ENCODE peak calls at places on chromosomes 11 and 22, in four cellular contexts. A is transverse colon, S is stomach, C is HCT116. Y is an unnamed sample.

GRCh38 chr11:33912405-33913361 is 20.8 kb upstream of the LMO2 start:
- DNase-seq in S (no peak), A (no peak), C (peak; percentile 10), Y (no peak)

GRCh38 chr22:35835267-35835997 is 117.8 kb downstream of the APOL5 start:
- DNase-seq in S (no peak), C (peak; percentile 18), A (no peak), Y (no peak)

GRCh38 chr11:114251797-114252327 is 44.3 kb upstream of the NNMT start:
- DNase-seq in C (no peak), A (no peak), S (no peak), Y (peak; percentile 63)

GRCh38 chr11:71130106-71130505 is 122.3 kb downstream of the SHANK2 start:
- DNase-seq in A (no peak), S (no peak), C (no peak), Y (no peak)

GRCh38 chr22:24523873-24524272 is 28.7 kb downstream of the UPB1 start:
- DNase-seq in C (no peak), A (no peak), S (peak; percentile 32), Y (no peak)

GRCh38 chr22:37051629-37052385 is at the start of gene KCTD17:
- DNase-seq in S (peak; percentile 70), C (peak; percentile 24), A (peak; percentile 86), Y (peak; percentile 80)

GRCh38 chr11:72483412-72484186 is 49.3 kb upstream of the CLPB start:
- DNase-seq in S (no peak), A (no peak), C (no peak), Y (no peak)

GRCh38 chr11:211295-211694 is 3.8 kb downstream of the RIC8A start:
- DNase-seq in S (peak; percentile 25), C (no peak), A (no peak), Y (peak; percentile 54)

GRCh38 chr11:130548491-130548833 is 100.0 kb downstream of the ADAMTS15 start:
- DNase-seq in C (no peak), A (no peak), S (no peak), Y (no peak)

GRCh38 chr22:40183029-40183581 is 5.4 kb downstream of the TNRC6B start:
- DNase-seq in S (no peak), A (peak; percentile 33), C (no peak), Y (peak; percentile 78)
- TF ChIP-seq POLR2AphosphoS5 in S (no peak), A (no peak), C (no peak), Y (peak; percentile 80)

DNA sequence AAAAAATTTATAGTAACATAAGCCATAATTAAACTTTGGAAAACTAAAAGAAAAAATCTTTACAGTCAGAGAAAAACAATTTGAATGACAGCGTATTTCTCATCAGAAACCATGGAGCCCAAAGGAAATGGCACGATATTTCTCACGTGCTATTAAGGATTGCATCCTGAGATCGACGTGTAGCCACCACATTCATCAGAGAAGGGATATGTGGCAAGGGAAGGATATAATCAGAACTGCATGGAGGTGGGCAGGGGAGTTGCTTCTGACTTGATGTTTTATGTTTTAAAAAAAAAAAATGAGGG is 74.0 kb downstream of the SGSM3 start:
- DNase-seq in S (no peak), C (no peak), A (no peak), Y (no peak)
- H3K4me1 ChIP-seq in S (peaks cover 20% of the 10 kb centered on the region), C (no peaks in the 10 kb centered on the region), A (peaks cover 11% of the 10 kb centered on the region), Y (no peaks in the 10 kb centered on the region)

DNA sequence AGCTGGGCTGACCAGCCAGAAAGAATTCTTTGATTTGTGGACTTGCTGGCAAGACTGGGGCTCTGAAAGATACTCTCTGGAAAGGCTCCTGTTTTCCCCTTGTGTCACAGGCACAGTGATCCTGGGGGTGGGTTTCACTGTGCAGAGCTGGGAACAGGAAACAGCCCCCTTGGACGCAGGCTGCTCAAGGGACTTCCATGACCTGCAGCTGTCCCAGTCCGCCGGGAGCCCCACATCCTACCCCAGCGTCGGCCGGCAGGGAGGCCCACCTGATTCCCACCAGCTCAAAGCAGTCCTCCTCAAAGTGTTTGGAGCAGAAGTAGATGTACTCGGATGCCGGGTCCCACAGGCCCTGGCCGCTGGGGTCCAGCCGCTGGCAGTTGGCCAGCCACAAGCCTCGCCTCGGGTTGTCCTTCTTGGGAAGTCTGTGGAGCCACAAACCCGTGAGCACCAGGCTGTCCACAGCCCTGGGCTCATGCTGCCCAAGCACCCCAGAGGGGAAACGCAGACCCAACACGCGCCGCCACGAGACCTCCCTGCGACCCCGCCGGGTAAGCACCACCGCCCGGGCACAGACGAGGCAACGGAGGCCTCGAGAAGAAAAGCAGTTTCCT is 824 bp downstream of the THAP7 start:
- DNase-seq in C (no peak), S (no peak), A (no peak), Y (no peak)
- TF ChIP-seq POLR2AphosphoS5 in C (no peak), S (no peak), A (no peak), Y (no peak)

DNA sequence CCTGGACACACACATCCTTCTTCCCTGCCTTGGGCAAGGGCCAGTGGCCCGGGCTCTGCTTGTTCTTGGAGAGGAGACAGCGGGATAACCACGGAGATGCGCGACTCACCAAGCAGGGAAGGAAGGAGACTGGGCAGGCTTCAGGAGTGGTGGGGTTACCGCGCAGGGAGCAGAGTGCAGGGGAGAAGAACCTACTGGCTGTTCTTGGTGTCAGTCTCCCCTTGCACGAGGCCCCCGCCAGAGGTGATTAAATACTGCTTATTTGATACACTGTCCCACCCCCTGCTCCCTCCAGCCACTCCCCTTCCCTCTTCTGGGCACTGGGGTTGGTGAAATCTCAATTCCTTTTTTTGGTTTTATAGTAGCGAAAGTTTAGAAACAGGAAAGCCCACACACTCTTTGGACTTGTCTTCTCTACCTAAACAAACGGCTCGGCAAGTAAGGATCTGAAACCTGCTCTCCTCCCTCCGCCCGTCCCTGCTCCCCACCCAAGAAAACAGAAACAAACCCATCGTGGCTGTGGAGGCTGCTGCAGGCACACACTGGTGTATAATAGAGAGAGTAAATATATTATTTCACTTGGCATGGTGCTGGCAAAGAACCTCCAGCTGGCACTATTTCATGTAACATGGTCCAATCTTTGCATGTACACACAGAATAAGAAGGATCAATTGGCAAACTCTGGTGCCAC is 10.8 kb downstream of the LARGE2 start:
- DNase-seq in S (peak; percentile 79), A (no peak), C (no peak), Y (peak; percentile 64)
- H3K4me1 ChIP-seq in S (peaks cover 6% of the 10 kb centered on the region), A (peaks cover 14% of the 10 kb centered on the region), C (no peaks in the 10 kb centered on the region), Y (peaks cover 6% of the 10 kb centered on the region)

GRCh38 chr11:81359476-81359875 is 1374.2 kb downstream of the FAM181B start:
- DNase-seq in A (no peak), C (no peak), S (no peak), Y (no peak)
- TF ChIP-seq POLR2AphosphoS5 in A (no peak), C (no peak), S (no peak), Y (no peak)

DNA sequence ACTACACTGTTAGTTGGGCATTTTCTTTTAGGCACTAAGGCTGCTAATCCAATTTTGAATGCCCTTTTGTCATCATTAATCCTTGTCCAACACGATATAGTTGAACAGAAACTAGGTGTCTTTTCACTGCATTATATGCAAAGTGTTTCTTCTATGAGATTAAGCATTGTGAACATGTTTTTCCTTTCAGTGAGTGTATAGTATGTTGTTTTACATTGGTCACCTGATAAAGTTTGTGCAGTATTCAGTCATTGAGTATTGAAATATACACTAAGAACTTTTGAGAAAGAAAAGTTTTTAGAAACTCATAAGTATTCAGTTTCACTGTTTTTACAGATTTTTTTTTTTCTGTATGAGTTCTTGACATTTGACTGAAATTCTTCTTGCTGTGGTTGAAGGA is 59.0 kb downstream of the ZC3H12C start:
- DNase-seq in A (no peak), C (no peak), S (no peak), Y (no peak)
- H3K4me1 ChIP-seq in A (peaks cover 15% of the 10 kb centered on the region), C (peaks cover 19% of the 10 kb centered on the region), S (no peaks in the 10 kb centered on the region), Y (no peaks in the 10 kb centered on the region)

GRCh38 chr11:61975638-61976419 is 8.4 kb upstream of the FTH1 start:
- DNase-seq in S (no peak), A (no peak), C (no peak), Y (peak; percentile 52)

GRCh38 chr11:61974766-61975631 is 7.6 kb upstream of the FTH1 start:
- DNase-seq in C (no peak), S (peak; percentile 80), A (peak; percentile 57), Y (no peak)

GRCh38 chr11:61972112-61972795 is 4.8 kb upstream of the FTH1 start:
- DNase-seq in A (no peak), S (no peak), C (no peak), Y (no peak)

GRCh38 chr11:61972796-61973602 is 5.6 kb upstream of the FTH1 start:
- DNase-seq in C (no peak), A (no peak), S (no peak), Y (no peak)

DNA sequence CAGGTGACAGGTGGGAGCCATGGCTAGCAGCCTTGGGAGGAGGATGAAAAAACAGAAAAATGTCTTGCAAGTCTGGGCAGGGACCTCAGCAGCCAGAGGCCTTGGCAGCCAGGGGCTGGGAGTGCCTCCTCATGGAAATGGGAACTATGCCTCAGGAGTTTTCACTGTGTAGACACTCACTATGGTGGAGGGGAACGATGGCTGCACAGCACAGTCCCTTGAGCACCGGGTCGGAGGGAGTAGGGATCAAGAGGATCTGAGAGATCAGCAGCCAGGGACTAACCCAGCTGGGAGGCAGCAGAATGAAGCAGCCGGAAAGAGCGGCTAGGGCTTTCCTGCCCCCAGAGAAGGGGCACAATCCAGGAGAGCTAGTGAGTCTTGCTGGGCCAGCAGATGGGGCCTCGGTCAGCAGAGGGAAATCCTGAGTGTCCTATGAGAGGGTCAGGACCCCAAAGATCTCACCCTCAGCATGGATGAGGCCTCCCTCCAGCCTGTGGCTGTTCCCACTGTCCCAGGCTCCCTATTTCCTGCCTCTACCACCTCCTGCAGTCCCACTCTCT is 6.2 kb upstream of the FTH1 start:
- DNase-seq in A (no peak), S (no peak), C (no peak), Y (no peak)
- TF ChIP-seq POLR2AphosphoS5 in A (no peak), S (no peak), C (no peak), Y (no peak)

Y was measured in sigmoid colon.